ENCODE peak calls at places on chromosomes 4 and X, in six cellular contexts. M is Kasumi-1; X is activated CD4-positive, alpha-beta memory T cell treated with anti-CD3 and anti-CD28 coated beads, Interleukin-2, amount 10 ng/mL, durations not matched to agents 7 days and 5 days; B is effector memory CD4-positive, alpha-beta T cell; E is B cell; O is AG08395. S is an unnamed sample.

GRCh38 chrX:114766541-114766940 is 182.7 kb downstream of the HTR2C start:
- DNase-seq in M (no peak), X (no peak), B (no peak), E (no peak), O (no peak), S (no peak)

GRCh38 chr4:180951312-180951711 is 1291.9 kb upstream of the TENM3 start:
- DNase-seq in M (no peak), X (no peak), B (no peak), E (no peak), O (no peak), S (no peak)

GRCh38 chr4:165403667-165404066 is 24.9 kb downstream of the CPE start:
- DNase-seq in M (no peak), X (no peak), B (no peak), E (no peak), O (no peak), S (no peak)

GRCh38 chr4:124641715-124642380 is 70.7 kb downstream of the ANKRD50 start:
- DNase-seq in M (peak), X (no peak), B (no peak), E (no peak), O (peak), S (no peak)

GRCh38 chr4:13933163-13933562 is 305.6 kb upstream of the BOD1L1 start:
- DNase-seq in M (no peak), X (no peak), B (no peak), E (no peak), O (peak), S (no peak)

GRCh38 chrX:40323977-40324376 is 226.2 kb upstream of the BCOR start:
- DNase-seq in M (no peak), X (no peak), B (no peak), E (no peak), O (no peak), S (no peak)

GRCh38 chr4:104490096-104490769 is 4.5 kb downstream of the CXXC4 start:
- DNase-seq in M (no peak), X (no peak), B (no peak), E (peak), O (no peak), S (no peak)

GRCh38 chr4:148329751-148330150 is 112.5 kb downstream of the NR3C2 start:
- DNase-seq in M (no peak), X (no peak), B (no peak), E (no peak), O (no peak), S (no peak)

S was measured in brain pericyte.